ENCODE peak calls at places on chromosomes 13 and 19, in five cellular contexts. One of them, this sample, is unnamed. For H3K9me3 and H3F3A, the result is how much of the 10 kb centered on the place peaks cover.

GRCh38 chr19:6038634-6039405 is 60.9 kb upstream of the RANBP3 start:
- DNase-seq in neural progenitor cell: no peak
- DNase-seq in PC-9: no peak
- DNase-seq in PC-3: no peak
- DNase-seq in MM.1S: no peak
- DNase-seq in this sample: no peak

GRCh38 chr19:4474504-4475136 is 2.5 kb downstream of the HDGFL2 start:
- DNase-seq in PC-3: peak
- DNase-seq in PC-9: no peak
- DNase-seq in neural progenitor cell: peak
- DNase-seq in MM.1S: no peak
- DNase-seq in this sample: peak

GRCh38 chr13:40517486-40518311 is 148.7 kb downstream of the FOXO1 start:
- DNase-seq in MM.1S: no peak
- DNase-seq in PC-3: no peak
- DNase-seq in PC-9: no peak
- DNase-seq in neural progenitor cell: no peak
- DNase-seq in this sample: no peak

GRCh38 chr13:109764045-109764444 is 22.3 kb downstream of the IRS2 start:
- DNase-seq in PC-9: no peak
- DNase-seq in neural progenitor cell: no peak
- DNase-seq in MM.1S: no peak
- DNase-seq in PC-3: no peak
- DNase-seq in this sample: no peak

GRCh38 chr13:39016789-39017188 is 21.1 kb downstream of the PROSER1 start:
- DNase-seq in PC-3: peak
- DNase-seq in MM.1S: peak
- DNase-seq in PC-9: no peak
- DNase-seq in neural progenitor cell: peak
- DNase-seq in this sample: peak

GRCh38 chr13:36666482-36667264 is 7.1 kb upstream of the SERTM1 start:
- DNase-seq in PC-3: no peak
- DNase-seq in PC-9: no peak
- DNase-seq in neural progenitor cell: no peak
- DNase-seq in MM.1S: no peak
- DNase-seq in this sample: no peak

GRCh38 chr13:94249512-94249911 is 230.0 kb downstream of the DCT start:
- DNase-seq in PC-3: peak
- DNase-seq in neural progenitor cell: peak
- DNase-seq in MM.1S: no peak
- DNase-seq in PC-9: peak
- DNase-seq in this sample: peak

GRCh38 chr13:79245937-79246574 is 160.0 kb downstream of the RBM26 start:
- DNase-seq in neural progenitor cell: no peak
- DNase-seq in PC-9: no peak
- DNase-seq in PC-3: no peak
- DNase-seq in MM.1S: peak
- DNase-seq in this sample: no peak

GRCh38 chr13:24680258-24680920 is at the start of gene ATP12A:
- DNase-seq in neural progenitor cell: peak
- DNase-seq in PC-3: no peak
- DNase-seq in PC-9: no peak
- DNase-seq in MM.1S: peak
- DNase-seq in this sample: peak
- TF ChIP-seq EZH2 in neural progenitor cell: peak
- TF ChIP-seq EZH2 in PC-3: no peak
- TF ChIP-seq EZH2 in PC-9: no peak
- TF ChIP-seq EZH2 in MM.1S: no peak
- TF ChIP-seq EZH2 in this sample: no peak

DNA sequence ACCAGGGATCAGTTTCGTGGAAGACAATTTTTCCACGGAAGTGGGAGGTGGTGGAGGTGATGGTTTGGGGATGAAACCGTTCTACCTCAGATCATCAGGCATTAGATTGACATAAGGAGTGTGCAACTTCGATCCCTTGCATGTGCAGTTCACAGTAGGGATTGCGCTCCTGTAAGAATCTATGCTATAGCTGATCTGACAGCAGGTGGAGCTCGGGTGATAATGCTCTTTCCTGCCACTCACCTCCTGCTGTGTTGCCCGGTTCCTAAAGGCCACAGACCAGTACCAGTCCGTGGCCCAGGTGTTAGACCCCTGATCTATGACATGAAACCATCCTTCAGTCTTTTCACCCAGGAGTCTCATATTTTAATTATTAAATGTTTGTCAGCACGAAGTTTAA is 4.0 kb downstream of the ZNF302 start:
- DNase-seq in MM.1S: no peak
- DNase-seq in PC-9: no peak
- DNase-seq in neural progenitor cell: no peak
- DNase-seq in PC-3: no peak
- DNase-seq in this sample: no peak
- H3K9me3 ChIP-seq in MM.1S: under half
- H3K9me3 ChIP-seq in PC-9: half or more
- H3K9me3 ChIP-seq in neural progenitor cell: under half
- H3K9me3 ChIP-seq in PC-3: under half
- H3K9me3 ChIP-seq in this sample: under half

DNA sequence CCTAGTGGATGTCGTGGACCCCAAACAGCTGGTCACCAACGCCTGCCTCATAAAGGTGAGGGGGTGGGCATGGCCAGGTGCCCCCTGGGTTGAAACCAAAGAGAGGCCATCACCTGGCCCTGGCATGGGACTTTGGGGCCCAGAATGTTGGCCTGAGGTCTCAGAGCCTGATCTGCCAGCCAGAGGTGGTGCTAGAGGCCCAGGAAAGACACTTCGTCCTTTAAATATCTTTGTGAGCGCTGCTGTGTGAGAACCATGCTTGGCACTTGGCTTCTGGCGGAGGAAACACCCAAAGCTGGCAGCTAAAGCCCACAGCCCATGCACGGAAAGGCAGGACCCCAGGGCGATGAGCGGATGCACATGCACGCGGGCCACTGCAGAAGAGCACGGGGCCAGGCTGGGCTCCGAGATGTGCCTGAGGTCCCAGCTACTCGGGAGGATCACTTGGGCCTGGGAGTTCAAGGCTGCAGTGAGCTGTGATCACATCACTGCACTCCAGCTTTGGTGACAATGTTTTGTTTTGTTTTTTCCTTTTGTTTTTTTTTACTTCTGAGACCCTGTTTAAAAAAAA is 4.3 kb upstream of the ADM5 start:
- DNase-seq in neural progenitor cell: no peak
- DNase-seq in MM.1S: no peak
- DNase-seq in PC-3: no peak
- DNase-seq in PC-9: no peak
- DNase-seq in this sample: peak
- H3F3A ChIP-seq in neural progenitor cell: half or more
- H3F3A ChIP-seq in MM.1S: under half
- H3F3A ChIP-seq in PC-3: under half
- H3F3A ChIP-seq in PC-9: half or more
- H3F3A ChIP-seq in this sample: under half

DNA sequence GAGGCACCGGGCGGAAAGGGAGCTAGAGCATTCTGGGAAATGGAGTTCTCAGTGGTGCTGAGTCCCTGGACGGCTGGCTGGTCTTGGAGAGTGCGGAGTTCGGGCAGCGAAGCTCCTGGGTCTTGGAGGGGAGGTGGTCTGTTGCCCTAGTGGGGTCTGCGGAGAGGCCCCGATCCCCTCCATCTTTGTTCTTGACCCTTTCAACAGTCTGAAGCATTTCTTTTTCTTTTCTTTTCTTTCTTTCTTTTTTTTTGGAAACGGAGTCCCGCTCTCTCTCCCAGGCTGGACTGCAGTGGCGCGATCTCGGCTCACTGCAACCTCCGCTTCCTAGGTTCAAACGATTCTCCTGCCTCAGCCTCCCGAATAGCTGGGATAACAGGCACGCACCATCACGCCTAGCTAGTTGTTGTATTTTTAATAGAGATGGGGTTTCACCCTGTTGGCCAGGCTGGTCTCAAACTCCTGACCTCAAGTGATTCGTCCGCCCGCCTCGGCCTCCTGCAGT is 440 bp upstream of the SYMPK start:
- DNase-seq in PC-3: no peak
- DNase-seq in PC-9: no peak
- DNase-seq in neural progenitor cell: no peak
- DNase-seq in MM.1S: no peak
- DNase-seq in this sample: no peak
- TF ChIP-seq EZH2 in PC-3: no peak
- TF ChIP-seq EZH2 in PC-9: peak
- TF ChIP-seq EZH2 in neural progenitor cell: no peak
- TF ChIP-seq EZH2 in MM.1S: no peak
- TF ChIP-seq EZH2 in this sample: no peak

GRCh38 chr19:33722456-33723239 is 74.0 kb upstream of the KCTD15 start:
- DNase-seq in MM.1S: no peak
- DNase-seq in neural progenitor cell: no peak
- DNase-seq in PC-3: no peak
- DNase-seq in PC-9: no peak
- DNase-seq in this sample: no peak

GRCh38 chr19:33723512-33723911 is 73.2 kb upstream of the KCTD15 start:
- DNase-seq in PC-9: no peak
- DNase-seq in MM.1S: no peak
- DNase-seq in PC-3: no peak
- DNase-seq in neural progenitor cell: no peak
- DNase-seq in this sample: no peak

GRCh38 chr19:33724723-33725060 is 72.0 kb upstream of the KCTD15 start:
- DNase-seq in neural progenitor cell: no peak
- DNase-seq in MM.1S: no peak
- DNase-seq in PC-3: no peak
- DNase-seq in PC-9: no peak
- DNase-seq in this sample: no peak

GRCh38 chr19:33725567-33725966 is 71.1 kb upstream of the KCTD15 start:
- DNase-seq in PC-3: no peak
- DNase-seq in PC-9: no peak
- DNase-seq in neural progenitor cell: no peak
- DNase-seq in MM.1S: no peak
- DNase-seq in this sample: no peak

GRCh38 chr19:33724021-33724722 is 72.5 kb upstream of the KCTD15 start:
- DNase-seq in PC-9: no peak
- DNase-seq in neural progenitor cell: no peak
- DNase-seq in MM.1S: no peak
- DNase-seq in PC-3: no peak
- DNase-seq in this sample: no peak
- H3K9me3 ChIP-seq in PC-9: under half
- H3K9me3 ChIP-seq in neural progenitor cell: under half
- H3K9me3 ChIP-seq in MM.1S: under half
- H3K9me3 ChIP-seq in PC-3: under half
- H3K9me3 ChIP-seq in this sample: under half

GRCh38 chr19:58548859-58549663 is 5.2 kb downstream of the TRIM28 start:
- DNase-seq in MM.1S: no peak
- DNase-seq in neural progenitor cell: no peak
- DNase-seq in PC-3: no peak
- DNase-seq in PC-9: no peak
- DNase-seq in this sample: no peak
- H3F3A ChIP-seq in MM.1S: under half
- H3F3A ChIP-seq in neural progenitor cell: half or more
- H3F3A ChIP-seq in PC-3: under half
- H3F3A ChIP-seq in PC-9: under half
- H3F3A ChIP-seq in this sample: under half

DNA sequence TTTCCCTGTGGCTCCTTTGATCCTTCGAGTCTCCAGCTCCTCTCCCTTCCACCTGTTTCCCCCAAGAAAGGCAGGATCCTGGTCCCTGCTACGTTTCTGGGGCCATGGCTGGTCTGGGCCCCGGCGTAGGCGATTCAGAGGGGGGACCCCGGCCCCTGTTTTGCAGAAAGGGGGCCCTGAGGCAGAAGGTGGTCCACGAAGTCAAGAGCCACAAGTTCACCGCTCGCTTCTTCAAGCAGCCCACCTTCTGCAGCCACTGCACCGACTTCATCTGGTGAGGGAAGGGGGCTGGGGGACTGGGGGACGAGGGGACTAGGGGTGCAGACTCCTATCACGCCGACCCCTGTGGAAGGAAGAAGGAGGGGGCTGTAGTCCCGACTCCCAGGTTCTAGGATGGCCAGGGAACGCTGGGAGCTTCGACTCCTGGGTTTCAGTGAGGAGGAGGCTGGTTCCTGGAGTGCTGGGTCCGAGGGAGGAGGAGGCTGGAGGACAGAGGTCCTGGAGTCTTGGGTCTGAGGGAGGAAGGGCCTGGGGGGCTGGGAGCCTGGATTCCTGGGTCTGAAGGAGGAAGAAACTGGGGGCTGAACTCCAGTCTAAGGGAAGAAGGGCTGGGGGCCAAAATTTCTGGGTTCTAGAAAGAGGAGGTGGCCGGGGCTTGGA is 524 bp downstream of the PRKCG start:
- DNase-seq in PC-3: no peak
- DNase-seq in PC-9: no peak
- DNase-seq in neural progenitor cell: no peak
- DNase-seq in MM.1S: no peak
- DNase-seq in this sample: no peak
- TF ChIP-seq EZH2 in PC-3: no peak
- TF ChIP-seq EZH2 in PC-9: no peak
- TF ChIP-seq EZH2 in neural progenitor cell: no peak
- TF ChIP-seq EZH2 in MM.1S: no peak
- TF ChIP-seq EZH2 in this sample: peak

DNA sequence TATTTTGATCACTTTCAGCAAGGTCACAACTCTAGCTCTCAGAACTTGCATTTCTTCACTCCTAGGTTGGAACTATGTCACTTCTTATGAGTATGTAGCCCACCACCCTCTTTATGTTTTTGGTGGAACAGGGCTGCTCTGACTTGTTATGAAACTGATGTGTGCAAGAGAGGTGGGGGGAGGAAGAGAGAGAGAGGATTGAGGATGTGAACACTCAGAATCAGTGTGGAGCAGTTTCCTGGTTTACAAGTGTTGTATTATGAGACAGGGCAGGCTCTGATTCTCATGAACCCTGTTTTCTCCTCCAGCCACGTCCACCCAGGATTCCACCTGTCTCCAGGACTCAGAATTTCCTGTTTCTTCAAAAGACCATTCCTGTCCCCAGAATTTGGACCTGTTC is 16.1 kb downstream of the ZNF317 start:
- DNase-seq in PC-3: no peak
- DNase-seq in neural progenitor cell: no peak
- DNase-seq in PC-9: no peak
- DNase-seq in MM.1S: no peak
- DNase-seq in this sample: no peak
- H3K9me3 ChIP-seq in PC-3: half or more
- H3K9me3 ChIP-seq in neural progenitor cell: under half
- H3K9me3 ChIP-seq in PC-9: half or more
- H3K9me3 ChIP-seq in MM.1S: under half
- H3K9me3 ChIP-seq in this sample: under half

GRCh38 chr19:39316627-39317321 is 3.9 kb downstream of the LRFN1 start:
- DNase-seq in PC-9: no peak
- DNase-seq in neural progenitor cell: no peak
- DNase-seq in PC-3: no peak
- DNase-seq in MM.1S: no peak
- DNase-seq in this sample: no peak
- H3F3A ChIP-seq in PC-9: under half
- H3F3A ChIP-seq in neural progenitor cell: under half
- H3F3A ChIP-seq in PC-3: under half
- H3F3A ChIP-seq in MM.1S: under half
- H3F3A ChIP-seq in this sample: under half